ENCODE peak calls at places on chromosome 20, in seven cellular contexts. P is GM03348; O is substantia nigra; W is iris pigment epithelial cell; F is GM13976; V is activated naive CD4-positive, alpha-beta T cell treated with anti-CD3 and anti-CD28 coated beads, Interleukin-2, amount 10 ng/mL, durations not matched to agents 7 days and 5 days; I is hippocampal formation. R is an unnamed sample.

GRCh38 chr20:8260837-8261241 is 128.8 kb downstream of the PLCB1 start:
- DNase-seq in I (no peak), F (no peak), O (no peak), W (no peak), P (no peak), V (no peak), R (no peak)

GRCh38 chr20:57153238-57153905 is 113.1 kb downstream of the BMP7 start:
- DNase-seq in P (no peak), V (no peak), O (no peak), F (no peak), W (no peak), I (no peak), R (no peak)

GRCh38 chr20:50921055-50921454 is 10.2 kb downstream of the ADNP start:
- DNase-seq in P (no peak), I (no peak), F (no peak), V (no peak), O (no peak), W (peak; percentile 28), R (no peak)

GRCh38 chr20:53643031-53643832 is 49.6 kb upstream of the ZNF217 start:
- DNase-seq in F (peak; percentile 78), P (peak; percentile 82), I (no peak), W (peak; percentile 89), V (peak; percentile 81), O (no peak), R (peak; percentile 91)

GRCh38 chr20:45343867-45344721 is 4.1 kb downstream of the SDC4 start:
- DNase-seq in F (no peak), V (no peak), I (peak; percentile 13), P (peak; percentile 85), O (no peak), W (peak; percentile 95), R (peak; percentile 86)

GRCh38 chr20:910840-911770 is 5.0 kb downstream of the ANGPT4 start:
- DNase-seq in I (no peak), F (no peak), W (peak; percentile 41), V (no peak), O (no peak), P (no peak), R (no peak)

GRCh38 chr20:18853946-18854646 is 40.5 kb downstream of the SCP2D1 start:
- DNase-seq in O (no peak), V (no peak), F (no peak), P (no peak), W (no peak), I (no peak), R (no peak)

GRCh38 chr20:61899971-61900370 is 165.7 kb downstream of the TAF4 start:
- DNase-seq in P (no peak), V (no peak), F (no peak), I (peak; percentile 3), O (no peak), W (no peak), R (no peak)

GRCh38 chr20:17909745-17910345 is 58.7 kb downstream of the SNX5 start:
- DNase-seq in W (peak; percentile 33), F (no peak), I (no peak), V (no peak), O (no peak), P (peak; percentile 29), R (no peak)

GRCh38 chr20:16388731-16389130 is 184.5 kb downstream of the KIF16B start:
- DNase-seq in V (no peak), P (no peak), I (no peak), W (no peak), O (no peak), F (no peak), R (no peak)

GRCh38 chr20:61753196-61753942 is 312.3 kb downstream of the TAF4 start:
- DNase-seq in O (no peak), W (peak; percentile 57), P (peak; percentile 90), V (no peak), I (no peak), F (no peak), R (peak; percentile 9)

GRCh38 chr20:16637814-16638213 is 64.6 kb upstream of the KIF16B start:
- DNase-seq in W (no peak), V (no peak), O (no peak), P (no peak), F (no peak), I (no peak), R (no peak)